ENCODE peak calls at places on chromosome 15, in four cellular contexts. X is IMR-90, Z is mesendoderm, O is H1. N is an unnamed sample.

GRCh38 chr15:34122771-34123183 is 20.9 kb downstream of the PGBD4 start:
- DNase-seq in X (peak; percentile 97), Z (no peak), O (no peak), N (no peak)

GRCh38 chr15:55420171-55420871 is 12.0 kb downstream of the PIERCE2 start:
- DNase-seq in X (no peak), Z (no peak), O (no peak), N (no peak)

GRCh38 chr15:73694419-73694818 is 10.2 kb downstream of the CD276 start:
- DNase-seq in X (peak; percentile 55), Z (no peak), O (no peak), N (no peak)

GRCh38 chr15:39578851-39579486 is 1.9 kb upstream of the THBS1 start:
- DNase-seq in X (peak; percentile 52), Z (peak; percentile 49), O (no peak), N (no peak)

GRCh38 chr15:59367022-59367451 is 5.6 kb downstream of the MYO1E start:
- DNase-seq in X (no peak), Z (no peak), O (no peak), N (no peak)

GRCh38 chr15:52338891-52339290 is 43.3 kb upstream of the MYO5C start:
- DNase-seq in X (no peak), Z (no peak), O (no peak), N (no peak)

GRCh38 chr15:43881944-43882343 is 55.1 kb downstream of the WDR76 start:
- DNase-seq in X (no peak), Z (peak; percentile 47), O (peak; percentile 67), N (peak; percentile 64)

GRCh38 chr15:96124436-96124835 is 206.1 kb upstream of the NR2F2 start:
- DNase-seq in X (no peak), Z (no peak), O (no peak), N (no peak)

GRCh38 chr15:55552926-55553325 is 35.2 kb downstream of the PYGO1 start:
- DNase-seq in X (peak; percentile 83), Z (peak; percentile 67), O (no peak), N (peak; percentile 38)

GRCh38 chr15:82535566-82536408 is 4.5 kb downstream of the RPS17 start:
- DNase-seq in X (no peak), Z (no peak), O (no peak), N (peak; percentile 33)

GRCh38 chr15:90348456-90348855 is 3.6 kb upstream of the ZNF774 start:
- DNase-seq in X (no peak), Z (no peak), O (no peak), N (no peak)
- H3K56ac ChIP-seq in X (no peak overlapping the region), Z (no peak overlapping the region), O (no peak overlapping the region), N (no peak overlapping the region)

GRCh38 chr15:48759921-48760320 is 50.9 kb downstream of the CEP152 start:
- DNase-seq in X (no peak), Z (peak; percentile 90), O (no peak), N (no peak)
- H3K56ac ChIP-seq in X (no peak overlapping the region), Z (no peak overlapping the region), O (no peak overlapping the region), N (no peak overlapping the region)

DNA sequence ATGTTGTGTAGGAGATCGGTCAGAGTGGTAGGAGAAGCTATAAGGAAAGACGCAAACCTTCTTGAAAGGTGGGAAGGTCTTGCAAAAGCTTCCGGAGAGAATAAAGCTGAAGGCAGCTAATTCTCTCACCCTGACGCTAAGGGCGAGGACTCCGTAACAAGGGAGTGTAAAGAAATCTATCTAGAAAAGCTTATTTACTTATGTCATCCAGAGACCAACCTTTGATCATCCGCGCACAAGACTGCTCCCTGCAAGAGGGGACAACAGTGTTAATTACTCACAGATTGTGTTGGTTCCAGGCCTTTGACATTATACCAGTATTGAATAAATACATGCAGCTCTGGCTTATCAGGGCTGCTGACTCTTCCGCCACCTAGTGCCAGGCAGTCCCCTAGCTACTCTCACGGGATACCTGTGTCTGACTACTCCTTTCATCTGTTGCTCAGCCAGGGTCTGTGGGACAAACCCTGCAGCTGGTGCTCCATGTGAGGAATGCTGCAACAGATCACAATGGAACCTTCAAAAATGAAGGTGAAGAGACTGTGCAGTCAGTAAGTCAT is 211.7 kb downstream of the DTWD1 start:
- DNase-seq in X (no peak), Z (peak; percentile 81), O (peak; percentile 48), N (peak; percentile 76)
- H3K56ac ChIP-seq in X (no peak overlapping the region), Z (no peak overlapping the region), O (no peak overlapping the region), N (no peak overlapping the region)

GRCh38 chr15:37094542-37095196 is 5.7 kb downstream of the MEIS2 start:
- DNase-seq in X (peak; percentile 31), Z (no peak), O (no peak), N (no peak)
- H3K56ac ChIP-seq in X (no peak overlapping the region), Z (no peak overlapping the region), O (no peak overlapping the region), N (no peak overlapping the region)

DNA sequence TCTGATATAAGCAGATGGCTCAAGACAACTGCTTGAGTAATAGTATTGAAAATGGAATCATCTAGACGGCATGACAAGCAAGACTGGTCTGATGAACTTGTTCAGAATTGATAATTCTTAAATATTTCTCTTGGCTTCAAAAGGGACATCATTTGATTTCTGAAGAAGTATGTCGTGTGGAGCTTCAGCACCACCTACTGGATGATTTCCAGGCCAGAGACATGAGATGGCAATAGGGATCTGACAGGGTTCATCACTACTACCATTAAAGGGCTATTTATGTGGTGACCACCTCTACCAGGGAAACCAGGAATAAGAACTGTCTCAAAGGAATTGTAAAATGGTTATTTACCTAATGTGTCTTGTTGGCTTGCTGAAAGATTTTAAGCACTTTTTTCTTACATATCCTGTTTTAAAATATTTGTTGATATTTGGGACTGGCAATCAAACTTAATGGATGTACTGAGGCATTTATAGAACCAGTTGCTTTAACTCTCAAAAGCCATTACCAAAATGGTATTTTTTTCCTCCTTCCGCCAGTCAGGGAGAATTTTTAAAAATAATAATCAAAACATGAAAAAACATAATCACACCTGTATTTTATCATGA is 99.5 kb upstream of the FAM98B start:
- DNase-seq in X (peak; percentile 75), Z (peak; percentile 76), O (peak; percentile 56), N (peak; percentile 36)
- H3K56ac ChIP-seq in X (no peak overlapping the region), Z (no peak overlapping the region), O (no peak overlapping the region), N (no peak overlapping the region)

GRCh38 chr15:41494190-41494921 is 682 bp downstream of the ITPKA start:
- DNase-seq in X (no peak), Z (peak; percentile 70), O (peak; percentile 86), N (peak; percentile 76)
- H3K56ac ChIP-seq in X (no peak overlapping the region), Z (no peak overlapping the region), O (no peak overlapping the region), N (no peak overlapping the region)

GRCh38 chr15:35505152-35505551 is 40.8 kb downstream of the DPH6 start:
- DNase-seq in X (peak; percentile 22), Z (no peak), O (no peak), N (no peak)

GRCh38 chr15:35507932-35508638 is 37.9 kb downstream of the DPH6 start:
- DNase-seq in X (no peak), Z (no peak), O (no peak), N (no peak)

GRCh38 chr15:35506272-35506870 is 39.6 kb downstream of the DPH6 start:
- DNase-seq in X (no peak), Z (no peak), O (no peak), N (no peak)

GRCh38 chr15:35505816-35506215 is 40.1 kb downstream of the DPH6 start:
- DNase-seq in X (no peak), Z (no peak), O (no peak), N (no peak)
- H3K56ac ChIP-seq in X (no peak overlapping the region), Z (no peak overlapping the region), O (no peak overlapping the region), N (no peak overlapping the region)

GRCh38 chr15:25381579-25381978 is 57.2 kb downstream of the UBE3A start:
- DNase-seq in X (no peak), Z (no peak), O (no peak), N (no peak)

GRCh38 chr15:25385986-25386385 is 52.8 kb downstream of the UBE3A start:
- DNase-seq in X (no peak), Z (no peak), O (no peak), N (no peak)
- H3K56ac ChIP-seq in X (no peak overlapping the region), Z (no peak overlapping the region), O (no peak overlapping the region), N (no peak overlapping the region)

N was measured in H9.